ENCODE peak calls at places on chromosome 7, in four cellular contexts. T, A, Z and W are unnamed samples. For H3K4me1, the result is how much of the 10 kb centered on the place peaks cover.

GRCh38 chr7:97006146-97006950 is 995 bp downstream of the DLX6 start:
- DNase-seq in T (no peak), A (peak), Z (no peak), W (peak)

GRCh38 chr7:6164491-6164890 is 107.9 kb downstream of the CYTH3 start:
- DNase-seq in T (no peak), A (no peak), Z (no peak), W (no peak)

GRCh38 chr7:90625562-90625961 is 29.4 kb downstream of the CDK14 start:
- DNase-seq in T (no peak), A (peak), Z (peak), W (peak)

GRCh38 chr7:83547526-83547925 is 101.4 kb downstream of the SEMA3E start:
- DNase-seq in T (no peak), A (peak), Z (peak), W (peak)

GRCh38 chr7:16839646-16840045 is 34.8 kb upstream of the AGR2 start:
- DNase-seq in T (no peak), A (no peak), Z (no peak), W (no peak)

GRCh38 chr7:99373086-99374066 is 1.2 kb upstream of the ARPC1B start:
- DNase-seq in T (no peak), A (no peak), Z (no peak), W (no peak)

GRCh38 chr7:30389793-30390192 is 88.8 kb downstream of the NOD1 start:
- DNase-seq in T (no peak), A (no peak), Z (no peak), W (no peak)

GRCh38 chr7:143258830-143259229 is 4.4 kb upstream of the GSTK1 start:
- DNase-seq in T (no peak), A (peak), Z (no peak), W (no peak)

GRCh38 chr7:155219947-155220769 is 77.5 kb upstream of the INSIG1 start:
- DNase-seq in T (no peak), A (peak), Z (no peak), W (no peak)

GRCh38 chr7:128347573-128348147 is 4.0 kb upstream of the RBM28 start:
- DNase-seq in T (peak), A (peak), Z (no peak), W (peak)

GRCh38 chr7:84394219-84394618 is 199.6 kb upstream of the SEMA3A start:
- DNase-seq in T (no peak), A (no peak), Z (no peak), W (no peak)

GRCh38 chr7:129707910-129708490 is 96.5 kb downstream of the NRF1 start:
- DNase-seq in T (no peak), A (no peak), Z (no peak), W (no peak)

DNA sequence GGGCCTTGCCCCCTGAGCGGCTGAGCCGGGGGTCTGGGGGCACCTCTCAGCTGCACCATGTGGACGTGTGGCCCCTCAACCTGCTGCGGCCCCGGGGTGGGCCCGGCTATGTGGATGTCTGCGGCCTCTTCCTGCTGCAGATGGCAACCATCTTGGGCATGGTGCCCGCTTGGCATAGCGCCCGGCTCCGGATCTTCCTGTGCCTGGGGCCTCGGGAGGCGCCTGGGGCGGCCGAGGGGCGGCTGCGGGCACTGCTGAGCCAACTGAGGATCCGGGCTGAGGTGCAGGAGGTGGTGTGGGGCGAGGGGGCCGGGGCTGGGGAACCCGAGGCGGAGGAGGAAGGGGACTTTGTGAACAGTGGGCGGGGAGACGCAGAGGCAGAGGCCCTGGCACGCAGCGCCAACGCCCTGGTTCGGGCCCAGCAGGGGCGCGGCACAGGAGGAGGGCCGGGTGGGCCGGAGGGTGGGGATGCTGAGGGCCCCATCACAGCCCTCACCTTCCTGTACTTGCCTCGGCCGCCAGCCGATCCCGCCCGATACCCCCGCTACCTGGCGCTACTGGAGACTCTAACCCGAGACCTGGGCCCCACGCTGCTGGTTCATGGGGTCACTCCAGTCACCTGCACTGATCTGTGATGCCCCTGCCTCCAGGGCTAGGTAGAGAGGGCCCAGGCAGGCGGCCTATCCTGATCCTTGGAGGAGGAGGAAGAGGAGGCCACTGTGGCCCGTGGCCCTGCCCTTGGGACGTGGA is 1.0 kb upstream of the TRIP6 start:
- DNase-seq in T (peak), A (peak), Z (peak), W (no peak)
- H3K4me3 ChIP-seq in T (peak), A (no peak), Z (peak), W (no peak)

DNA sequence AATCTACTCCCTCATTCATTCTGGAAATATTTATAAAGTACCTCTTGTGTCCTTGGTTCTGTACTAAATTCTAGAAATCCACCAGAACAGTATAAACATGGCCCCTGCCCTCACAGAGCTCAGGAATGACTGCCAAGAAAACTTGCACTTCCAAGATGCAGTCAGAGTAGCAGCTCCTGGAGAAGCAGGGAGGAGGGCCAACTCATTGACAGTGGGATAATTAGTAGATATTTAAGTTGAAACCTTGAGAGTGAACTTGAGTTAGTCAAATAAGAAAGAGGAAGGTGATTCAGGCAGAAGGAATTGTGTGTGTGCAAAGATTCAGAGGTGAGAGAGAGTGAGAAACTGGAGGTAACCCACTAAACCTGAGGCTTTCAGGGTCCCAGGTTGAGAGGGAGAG is 182.2 kb upstream of the INHBA start:
- DNase-seq in T (no peak), A (no peak), Z (no peak), W (no peak)
- H3K4me1 ChIP-seq in T (under half), A (under half), Z (under half), W (under half)

DNA sequence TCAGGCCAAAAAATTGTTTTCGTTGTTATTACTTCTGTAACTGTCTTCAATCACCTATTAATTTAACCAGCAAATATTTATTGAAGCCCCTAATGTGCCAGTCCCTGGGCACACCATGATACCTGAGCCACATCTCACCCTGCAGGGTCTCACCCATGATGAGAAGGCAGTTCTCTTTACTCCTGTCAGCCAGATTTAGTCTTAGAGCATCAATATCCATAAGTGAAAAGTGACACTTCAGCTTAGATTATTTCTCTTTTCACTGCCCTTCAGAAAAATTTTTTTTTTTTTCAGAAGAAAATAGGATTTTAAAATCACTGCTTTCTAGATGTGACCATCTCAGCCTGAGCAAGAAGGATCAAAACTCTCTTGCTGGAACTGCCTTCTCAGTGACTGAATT is 258.6 kb upstream of the NFE2L3 start:
- DNase-seq in T (no peak), A (no peak), Z (no peak), W (no peak)
- H3K4me3 ChIP-seq in T (peak), A (no peak), Z (no peak), W (no peak)

DNA sequence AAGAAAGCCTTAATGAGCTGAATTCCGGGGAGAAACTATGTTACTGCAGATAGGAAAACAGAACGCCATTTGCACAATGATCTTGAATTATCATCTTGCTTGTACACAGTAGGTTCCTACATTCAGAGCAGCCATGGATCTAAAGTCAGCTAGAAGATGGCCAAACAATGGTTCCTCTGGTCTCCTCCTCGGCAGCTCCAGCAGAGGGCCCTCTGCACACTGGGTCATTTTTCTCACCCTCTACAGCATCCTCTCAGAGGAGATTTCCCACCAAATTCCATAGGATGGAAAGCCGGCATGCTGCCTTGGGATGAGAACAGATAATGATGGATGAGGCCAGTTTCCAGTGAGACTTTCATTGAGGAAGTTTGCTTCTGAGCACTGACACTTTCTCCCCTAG is 308.5 kb upstream of the NFE2L3 start:
- DNase-seq in T (no peak), A (no peak), Z (no peak), W (no peak)
- H3K4me1 ChIP-seq in T (under half), A (under half), Z (under half), W (under half)

DNA sequence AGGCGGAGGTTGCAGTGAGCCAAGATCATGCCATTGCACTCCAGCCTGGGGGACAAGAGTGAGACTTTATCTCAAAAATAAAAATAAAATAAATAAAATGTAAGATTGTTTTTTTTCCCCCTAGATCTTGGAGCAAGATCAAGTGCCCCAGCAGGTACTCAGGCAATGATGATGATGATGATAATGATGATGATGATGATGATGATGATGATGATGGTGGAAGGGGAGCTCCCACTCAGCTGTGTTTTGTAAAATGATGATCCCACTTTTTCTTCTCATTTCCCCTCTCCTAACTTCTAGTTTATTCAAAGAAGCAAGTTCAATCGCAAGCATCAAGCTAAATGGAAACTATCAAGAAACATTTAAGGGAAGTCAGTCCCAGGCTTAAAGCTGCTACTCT is 50.3 kb downstream of the PIK3CG start:
- DNase-seq in T (no peak), A (no peak), Z (no peak), W (no peak)
- H3K4me3 ChIP-seq in T (no peak), A (no peak), Z (no peak), W (no peak)

DNA sequence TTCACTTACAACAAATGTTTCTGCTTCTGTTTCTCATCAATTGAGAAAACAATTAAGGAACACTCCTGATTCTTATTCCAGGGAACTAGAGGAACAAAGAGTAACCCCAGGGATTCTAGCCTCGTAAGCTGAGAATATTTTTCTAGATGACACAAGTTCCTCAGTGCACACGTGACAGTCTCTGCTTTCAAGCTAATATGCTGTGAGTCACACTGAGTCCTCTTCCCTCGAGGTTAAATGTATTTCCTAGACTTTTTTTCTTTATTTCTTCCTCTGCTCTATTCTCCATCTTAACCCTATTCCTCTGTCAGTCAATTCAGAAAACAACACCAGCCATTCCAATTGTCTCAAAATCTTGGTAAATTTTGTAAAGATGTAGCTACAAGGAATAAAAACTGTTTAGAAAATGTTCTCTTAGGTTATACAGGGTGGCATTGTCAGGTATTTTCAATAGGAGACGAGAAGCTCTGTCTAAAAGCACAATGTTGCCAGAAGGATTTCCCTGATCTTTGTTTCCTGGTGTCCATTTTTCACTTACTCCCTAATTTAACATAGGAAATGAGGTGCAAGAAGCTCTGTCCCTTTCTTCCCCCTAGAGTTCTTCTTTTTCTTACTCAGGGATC is 5.8 kb upstream of the C1GALT1 start:
- DNase-seq in T (no peak), A (no peak), Z (no peak), W (peak)
- H3K4me1 ChIP-seq in T (under half), A (under half), Z (under half), W (under half)

GRCh38 chr7:102464577-102465280 is at the start of the genes ALKBH4 and LRWD1:
- DNase-seq in T (peak), A (peak), Z (peak), W (peak)

GRCh38 chr7:102463841-102464576 is 654 bp downstream of the ALKBH4 start:
- DNase-seq in T (no peak), A (no peak), Z (no peak), W (no peak)

GRCh38 chr7:102467581-102468415 is 3.0 kb downstream of the LRWD1 start:
- DNase-seq in T (no peak), A (no peak), Z (no peak), W (no peak)

GRCh38 chr7:102468416-102469350 is 3.9 kb downstream of the LRWD1 start:
- DNase-seq in T (no peak), A (no peak), Z (no peak), W (peak)

DNA sequence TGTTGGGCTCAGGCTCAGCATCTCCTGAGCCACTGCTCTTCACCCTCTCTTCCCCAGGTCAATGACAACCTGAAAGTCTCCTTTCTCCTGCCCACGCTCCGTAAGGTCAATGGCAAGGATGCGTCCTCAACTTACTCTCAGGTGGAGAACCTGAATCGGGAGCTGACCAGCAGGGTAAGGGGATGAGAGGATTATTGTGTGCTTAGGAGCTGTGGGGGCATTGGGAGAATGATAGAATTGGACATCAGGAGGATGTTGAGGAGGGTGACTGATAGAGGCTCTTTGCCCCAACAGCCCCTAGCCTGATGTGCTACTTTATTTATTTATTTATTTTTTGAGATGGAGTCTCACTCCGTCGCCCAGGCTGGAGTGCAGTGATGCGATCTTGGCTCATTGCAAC is 1.3 kb downstream of the LRWD1 start:
- DNase-seq in T (no peak), A (no peak), Z (no peak), W (no peak)
- H3K4me3 ChIP-seq in T (no peak), A (no peak), Z (peak), W (no peak)

GRCh38 chr7:98289333-98289875 is 7.9 kb downstream of the BRI3 start:
- DNase-seq in T (no peak), A (no peak), Z (no peak), W (no peak)

GRCh38 chr7:98288064-98288823 is 6.8 kb downstream of the BRI3 start:
- DNase-seq in T (no peak), A (peak), Z (no peak), W (no peak)

GRCh38 chr7:98286093-98286525 is 4.6 kb downstream of the BRI3 start:
- DNase-seq in T (peak), A (peak), Z (peak), W (peak)

GRCh38 chr7:98286701-98287485 is 5.4 kb downstream of the BRI3 start:
- DNase-seq in T (no peak), A (peak), Z (no peak), W (peak)

DNA sequence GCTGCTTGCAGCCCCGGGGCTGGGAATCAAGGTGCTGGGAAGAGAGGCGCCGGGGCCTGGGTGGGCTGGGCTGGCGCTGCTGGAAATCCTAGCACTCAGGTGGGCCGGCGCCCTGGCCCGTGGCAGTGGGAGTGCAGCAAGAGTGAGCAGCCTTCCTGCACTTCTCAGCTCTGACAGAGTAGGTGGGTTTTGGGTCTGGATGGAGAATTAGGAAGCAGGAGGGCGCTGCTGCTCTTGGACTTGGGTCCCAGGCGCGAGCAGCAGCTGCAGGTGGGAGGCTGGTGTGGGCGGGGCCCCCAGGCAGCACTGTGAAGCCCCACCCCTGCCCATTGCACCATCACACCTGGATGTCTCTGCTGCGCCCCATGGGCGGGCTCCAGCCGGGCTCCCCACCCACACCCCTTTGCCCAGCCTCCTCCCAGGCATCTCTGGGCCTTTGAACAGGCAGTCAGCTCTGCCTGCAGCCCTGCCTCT is 6.0 kb downstream of the BRI3 start:
- DNase-seq in T (peak), A (peak), Z (peak), W (peak)
- H3K4me1 ChIP-seq in T (half or more), A (half or more), Z (under half), W (under half)

GRCh38 chr7:74254858-74255379 is 720 bp upstream of the RFC2 start:
- DNase-seq in T (no peak), A (no peak), Z (no peak), W (no peak)

GRCh38 chr7:74253331-74253730 is 868 bp downstream of the RFC2 start:
- DNase-seq in T (no peak), A (no peak), Z (no peak), W (no peak)

GRCh38 chr7:74256446-74257408 is 2.5 kb upstream of the RFC2 start:
- DNase-seq in T (no peak), A (no peak), Z (no peak), W (no peak)

GRCh38 chr7:74253975-74254857 is at the start of gene RFC2:
- DNase-seq in T (peak), A (peak), Z (peak), W (peak)

GRCh38 chr7:74252893-74253292 is 1.3 kb downstream of the RFC2 start:
- DNase-seq in T (no peak), A (peak), Z (peak), W (no peak)
- H3K4me3 ChIP-seq in T (no peak), A (no peak), Z (no peak), W (no peak)

DNA sequence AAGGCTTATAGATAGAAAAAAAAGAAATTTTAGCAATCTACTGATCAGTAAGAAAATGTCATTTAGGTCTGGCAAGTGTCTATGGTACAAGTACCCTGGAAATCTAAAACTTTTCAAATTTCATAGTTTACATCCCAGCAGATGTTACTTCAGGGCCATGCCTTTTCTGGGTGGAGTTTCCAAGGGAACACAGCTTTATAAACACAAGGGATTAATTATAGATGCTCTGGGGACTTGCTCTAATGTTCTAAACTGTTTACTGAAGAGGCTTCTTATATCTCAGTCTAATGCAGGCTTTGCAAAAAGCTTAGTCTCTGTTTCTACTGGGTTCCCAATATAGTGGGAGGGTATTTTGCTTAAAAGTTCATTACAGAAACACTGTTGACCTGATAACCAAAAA is 3.1 kb downstream of the CD36 start:
- DNase-seq in T (no peak), A (no peak), Z (no peak), W (no peak)
- H3K4me1 ChIP-seq in T (under half), A (under half), Z (under half), W (under half)